ENCODE peak calls at places on chromosomes 13 and 19, in eight cellular contexts. H is stimulated activated CD4-positive, alpha-beta T cell treated with anti-CD3 and anti-CD28 coated beads, Interleukin-12 subunit alpha, Interleukin-12 subunit beta, amount 100 ng/mL, for 4 hours; W is glutamatergic neuron; B is stomach; J is epithelial cell of esophagus; X is CD8-positive, alpha-beta memory T cell; Q is activated CD4-positive, alpha-beta T cell treated with anti-CD3 and anti-CD28 coated beads for 24 hours; T is stimulated activated naive B cell treated with anti-CD40 and anti-IgM and Interleukin-4, amounts not matched to agents 10 μg/mL and 1 μg/mL and 100 μg/mL, for 72 hours. D is an unnamed sample.

GRCh38 chr19:38228491-38229439 is 4.7 kb upstream of the DPF1 start:
- DNase-seq in J (no peak), Q (no peak), W (peak), H (no peak), T (no peak), B (no peak), X (no peak), D (no peak)

GRCh38 chr13:37492061-37492460 is 106.5 kb downstream of the POSTN start:
- DNase-seq in W (no peak), X (no peak), B (no peak), J (no peak), T (no peak), Q (no peak), H (no peak), D (no peak)

GRCh38 chr13:63297162-63297561 is 1881.5 kb upstream of the PCDH20 start:
- DNase-seq in T (no peak), B (no peak), W (no peak), H (no peak), J (no peak), X (no peak), Q (no peak), D (no peak)

GRCh38 chr13:74574964-74575728 is 440.9 kb upstream of the KLF12 start:
- DNase-seq in J (no peak), W (no peak), X (no peak), B (no peak), Q (no peak), H (no peak), T (no peak), D (no peak)

GRCh38 chr13:62473944-62474237 is 1058.2 kb upstream of the PCDH20 start:
- DNase-seq in X (no peak), Q (no peak), J (no peak), T (no peak), H (no peak), W (no peak), B (no peak), D (no peak)

GRCh38 chr19:48474084-48474592 is 5.0 kb downstream of the CYTH2 start:
- DNase-seq in W (no peak), Q (no peak), B (no peak), H (no peak), J (no peak), X (no peak), T (no peak), D (no peak)

GRCh38 chr19:32457540-32457939 is 52.0 kb downstream of the DPY19L3 start:
- DNase-seq in J (no peak), Q (no peak), B (no peak), X (no peak), H (no peak), W (no peak), T (no peak), D (no peak)

GRCh38 chr13:83215627-83216026 is 666.6 kb downstream of the SLITRK1 start:
- DNase-seq in H (no peak), J (peak), Q (no peak), B (no peak), W (no peak), T (no peak), X (no peak), D (no peak)

GRCh38 chr19:42563352-42564210 is 31.1 kb downstream of the CEACAM8 start:
- DNase-seq in Q (no peak), H (no peak), X (no peak), W (peak), B (peak), T (no peak), J (peak), D (peak)

GRCh38 chr19:6062274-6062673 is 48.0 kb downstream of the RFX2 start:
- DNase-seq in Q (no peak), T (no peak), B (peak), J (no peak), W (no peak), X (no peak), H (no peak), D (no peak)

GRCh38 chr13:74024856-74025255 is 109.3 kb downstream of the KLF12 start:
- DNase-seq in B (no peak), Q (no peak), W (no peak), X (no peak), T (no peak), J (no peak), H (no peak), D (no peak)

GRCh38 chr19:16571283-16571682 is 932 bp downstream of the SLC35E1 start:
- DNase-seq in H (no peak), X (no peak), T (no peak), J (peak), Q (no peak), W (no peak), B (no peak), D (no peak)

GRCh38 chr19:6997679-6998445 is 23.4 kb downstream of the MBD3L2B start:
- DNase-seq in T (no peak), W (no peak), J (peak), X (no peak), B (no peak), H (no peak), Q (no peak), D (no peak)

GRCh38 chr13:29454931-29455481 is 140.5 kb downstream of the SLC7A1 start:
- DNase-seq in T (no peak), J (peak), B (no peak), H (no peak), X (no peak), Q (no peak), W (no peak), D (no peak)

GRCh38 chr13:40777166-40777956 is 6.4 kb upstream of the MRPS31 start:
- DNase-seq in X (no peak), T (peak), W (no peak), Q (no peak), H (peak), J (peak), B (no peak), D (peak)

GRCh38 chr19:52941941-52942370 is 18.7 kb upstream of the ZNF888 start:
- DNase-seq in J (peak), Q (no peak), X (no peak), H (peak), T (no peak), W (peak), B (peak), D (peak)

GRCh38 chr13:23627419-23627818 is 57.2 kb downstream of the TNFRSF19 start:
- DNase-seq in B (no peak), W (no peak), Q (no peak), H (no peak), J (no peak), T (no peak), X (no peak), D (no peak)

GRCh38 chr19:50639121-50640112 is at the start of gene SYT3:
- DNase-seq in B (peak), T (peak), W (peak), Q (peak), H (peak), X (no peak), J (no peak), D (no peak)

GRCh38 chr19:29798783-29799182 is 13.0 kb upstream of the CCNE1 start:
- DNase-seq in H (no peak), J (peak), X (no peak), T (no peak), B (no peak), Q (no peak), W (no peak), D (no peak)

GRCh38 chr19:18219911-18220631 is 6.2 kb downstream of the PDE4C start:
- DNase-seq in T (no peak), Q (no peak), W (no peak), B (no peak), X (no peak), H (no peak), J (no peak), D (no peak)

GRCh38 chr13:113044431-113045114 is 61.0 kb upstream of the F7 start:
- DNase-seq in B (no peak), X (no peak), Q (no peak), W (no peak), T (no peak), H (no peak), J (no peak), D (no peak)

GRCh38 chr13:84917252-84917878 is 881.9 kb downstream of the SLITRK6 start:
- DNase-seq in Q (no peak), H (no peak), X (no peak), W (no peak), B (no peak), J (peak), T (no peak), D (peak)

GRCh38 chr19:15871570-15871969 is 26.3 kb downstream of the CYP4F2 start:
- DNase-seq in H (peak), B (no peak), Q (no peak), X (no peak), J (no peak), W (peak), T (peak), D (no peak)

GRCh38 chr19:44277331-44277730 is 17.6 kb downstream of the ZNF233 start:
- DNase-seq in X (no peak), B (no peak), T (no peak), H (no peak), Q (no peak), J (peak), W (no peak), D (no peak)

GRCh38 chr19:34305221-34306058 is 51.1 kb downstream of the GARRE1 start:
- DNase-seq in J (no peak), X (no peak), H (no peak), Q (no peak), W (no peak), B (no peak), T (no peak), D (no peak)

GRCh38 chr19:16367269-16367683 is 42.6 kb downstream of the KLF2 start:
- DNase-seq in X (peak), W (no peak), J (no peak), T (peak), B (no peak), H (no peak), Q (no peak), D (no peak)

GRCh38 chr19:29528350-29528945 is 2.7 kb downstream of the VSTM2B start:
- DNase-seq in T (peak), X (peak), W (peak), Q (peak), H (peak), B (no peak), J (peak), D (peak)

D was measured in amniotic stem cell.